ENCODE peak calls at places on chromosome 22, in ten cellular contexts. W is NCI-H345; U is caudate nucleus; K is stimulated activated CD4-positive, alpha-beta T cell treated with anti-CD3 and anti-CD28 coated beads, Interleukin-2, amount 100 ng/mL, for 48 hours; L is cardiac muscle cell; I is Panc1; T is stomach; P is left cardiac atrium; Z is posterior cingulate gyrus; V is HCT116. D is an unnamed sample.

GRCh38 chr22:39212721-39213376 is 31.9 kb downstream of the PDGFB start:
- DNase-seq in Z (peak; percentile 59), U (no peak), I (peak; percentile 63), T (no peak), P (peak; percentile 22), L (peak; percentile 93), W (no peak), K (no peak), V (peak; percentile 56), D (no peak)

GRCh38 chr22:42716649-42717127 is 4.0 kb downstream of the A4GALT start:
- DNase-seq in V (no peak), K (no peak), T (no peak), Z (no peak), I (no peak), U (no peak), L (no peak), P (no peak), W (no peak), D (no peak)

GRCh38 chr22:22814666-22815396 is 72.8 kb upstream of the IGLL5 start:
- DNase-seq in K (no peak), U (no peak), V (no peak), I (no peak), W (no peak), T (no peak), Z (no peak), P (no peak), L (no peak), D (no peak)

GRCh38 chr22:46367707-46368191 is 32.2 kb downstream of the TRMU start:
- DNase-seq in K (peak; percentile 75), Z (no peak), L (peak; percentile 58), W (peak; percentile 60), V (peak; percentile 29), I (peak; percentile 46), U (no peak), P (peak; percentile 72), T (peak; percentile 89), D (peak; percentile 10)

GRCh38 chr22:37218771-37219411 is 6.6 kb upstream of the SSTR3 start:
- DNase-seq in Z (no peak), T (no peak), K (peak; percentile 49), U (no peak), W (no peak), I (no peak), P (no peak), V (no peak), L (no peak), D (no peak)

GRCh38 chr22:37566329-37566837 is 6.1 kb downstream of the CDC42EP1 start:
- DNase-seq in P (no peak), K (no peak), W (no peak), U (peak; percentile 40), V (no peak), T (no peak), I (no peak), L (no peak), Z (no peak), D (no peak)

GRCh38 chr22:48950151-48950915 is 877.3 kb downstream of the BRD1 start:
- DNase-seq in W (no peak), Z (no peak), U (no peak), V (no peak), T (peak; percentile 18), I (no peak), L (no peak), K (no peak), P (no peak), D (no peak)

GRCh38 chr22:35719212-35719869 is 1.7 kb downstream of the APOL5 start:
- DNase-seq in U (no peak), W (no peak), V (no peak), K (no peak), T (no peak), P (no peak), I (no peak), Z (no peak), L (no peak), D (no peak)

GRCh38 chr22:38107692-38108515 is 2.6 kb downstream of the BAIAP2L2 start:
- DNase-seq in I (no peak), K (no peak), U (no peak), L (no peak), Z (no peak), W (no peak), T (peak; percentile 40), P (no peak), V (no peak), D (no peak)

GRCh38 chr22:29251265-29251664 is 16.5 kb downstream of the RHBDD3 start:
- DNase-seq in Z (no peak), P (no peak), I (no peak), V (no peak), K (no peak), T (peak; percentile 13), L (no peak), U (no peak), W (no peak), D (no peak)

GRCh38 chr22:23305922-23306374 is 125.6 kb downstream of the BCR start:
- DNase-seq in W (peak; percentile 80), L (peak; percentile 96), V (no peak), Z (peak; percentile 97), T (peak; percentile 72), U (peak; percentile 67), K (no peak), I (no peak), P (peak; percentile 91), D (peak; percentile 53)

GRCh38 chr22:33539902-33540751 is 380.1 kb downstream of the LARGE1 start:
- DNase-seq in W (peak; percentile 13), Z (no peak), T (peak; percentile 86), U (peak; percentile 13), L (no peak), I (no peak), V (no peak), P (peak; percentile 58), K (no peak), D (no peak)

GRCh38 chr22:20112623-20113511 is 3.0 kb upstream of the RANBP1 start:
- DNase-seq in Z (peak; percentile 74), I (no peak), K (no peak), V (no peak), T (no peak), P (peak; percentile 6), U (no peak), W (no peak), L (no peak), D (no peak)

GRCh38 chr22:38802671-38803121 is 8.8 kb upstream of the DNAL4 start:
- DNase-seq in P (peak; percentile 63), T (peak; percentile 35), Z (no peak), I (peak; percentile 64), V (peak; percentile 62), K (no peak), U (no peak), W (peak; percentile 66), L (peak; percentile 95), D (peak; percentile 88)

GRCh38 chr22:43956383-43956782 is 1.1 kb downstream of the SAMM50 start:
- DNase-seq in L (peak; percentile 14), K (no peak), V (no peak), I (no peak), W (no peak), P (no peak), T (no peak), Z (no peak), U (no peak), D (no peak)

D was measured in astrocyte.